ENCODE peak calls at places on chromosomes 2 and 18, in five cellular contexts. One of them, this sample, is unnamed.

GRCh38 chr18:26483633-26484032 is 64.7 kb downstream of the KCTD1 start:
- DNase-seq in GM12878: no peak
- DNase-seq in HepG2: no peak
- DNase-seq in K562: no peak
- DNase-seq in H1: no peak
- DNase-seq in this sample: no peak

GRCh38 chr2:36678856-36679255 is 17.7 kb upstream of the VIT start:
- DNase-seq in GM12878: no peak
- DNase-seq in HepG2: no peak
- DNase-seq in K562: no peak
- DNase-seq in H1: no peak
- DNase-seq in this sample: no peak

GRCh38 chr2:7057865-7058400 is 140.7 kb downstream of the RNF144A start:
- DNase-seq in GM12878: peak; percentile 48
- DNase-seq in HepG2: no peak
- DNase-seq in K562: no peak
- DNase-seq in H1: no peak
- DNase-seq in this sample: no peak

GRCh38 chr2:26653207-26654060 is 12.3 kb upstream of the CIB4 start:
- DNase-seq in GM12878: no peak
- DNase-seq in HepG2: no peak
- DNase-seq in K562: no peak
- DNase-seq in H1: no peak
- DNase-seq in this sample: no peak

GRCh38 chr18:29188760-29189159 is 1011.8 kb upstream of the CDH2 start:
- DNase-seq in GM12878: no peak
- DNase-seq in HepG2: no peak
- DNase-seq in K562: no peak
- DNase-seq in H1: no peak
- DNase-seq in this sample: no peak

GRCh38 chr2:171136024-171136423 is 24.7 kb downstream of the TLK1 start:
- DNase-seq in GM12878: peak; percentile 62
- DNase-seq in HepG2: no peak
- DNase-seq in K562: no peak
- DNase-seq in H1: no peak
- DNase-seq in this sample: no peak

GRCh38 chr2:146317959-146318358 is 1526.9 kb upstream of the ACVR2A start:
- DNase-seq in GM12878: no peak
- DNase-seq in HepG2: no peak
- DNase-seq in K562: no peak
- DNase-seq in H1: no peak
- DNase-seq in this sample: no peak

GRCh38 chr18:58058720-58059119 is 14.7 kb downstream of the NEDD4L start:
- DNase-seq in GM12878: no peak
- DNase-seq in HepG2: peak; percentile 18
- DNase-seq in K562: no peak
- DNase-seq in H1: no peak
- DNase-seq in this sample: no peak

GRCh38 chr18:42048150-42048549 is 93.1 kb downstream of the PIK3C3 start:
- DNase-seq in GM12878: no peak
- DNase-seq in HepG2: peak; percentile 73
- DNase-seq in K562: no peak
- DNase-seq in H1: no peak
- DNase-seq in this sample: no peak

GRCh38 chr2:6212516-6212915 is 520.3 kb downstream of the SOX11 start:
- DNase-seq in GM12878: no peak
- DNase-seq in HepG2: no peak
- DNase-seq in K562: no peak
- DNase-seq in H1: no peak
- DNase-seq in this sample: no peak

GRCh38 chr2:64538764-64539433 is 14.8 kb downstream of the AFTPH start:
- DNase-seq in GM12878: peak; percentile 49
- DNase-seq in HepG2: no peak
- DNase-seq in K562: no peak
- DNase-seq in H1: no peak
- DNase-seq in this sample: no peak

GRCh38 chr2:158893057-158893456 is 75.4 kb upstream of the TANC1 start:
- DNase-seq in GM12878: no peak
- DNase-seq in HepG2: no peak
- DNase-seq in K562: no peak
- DNase-seq in H1: no peak
- DNase-seq in this sample: no peak

GRCh38 chr2:150485114-150485870 is 2.2 kb downstream of the RND3 start:
- DNase-seq in GM12878: no peak
- DNase-seq in HepG2: peak; percentile 30
- DNase-seq in K562: no peak
- DNase-seq in H1: peak; percentile 23
- DNase-seq in this sample: peak; percentile 67

GRCh38 chr18:22363867-22364463 is 53.8 kb downstream of the CTAGE1 start:
- DNase-seq in GM12878: no peak
- DNase-seq in HepG2: no peak
- DNase-seq in K562: no peak
- DNase-seq in H1: no peak
- DNase-seq in this sample: no peak

GRCh38 chr2:44087714-44088092 is 81.0 kb upstream of the PPM1B start:
- DNase-seq in GM12878: no peak
- DNase-seq in HepG2: peak; percentile 22
- DNase-seq in K562: no peak
- DNase-seq in H1: no peak
- DNase-seq in this sample: no peak

GRCh38 chr2:64837925-64838641 is 151.1 kb upstream of the SLC1A4 start:
- DNase-seq in GM12878: no peak
- DNase-seq in HepG2: no peak
- DNase-seq in K562: no peak
- DNase-seq in H1: no peak
- DNase-seq in this sample: no peak

GRCh38 chr18:56152547-56152946 is 485.8 kb downstream of the TXNL1 start:
- DNase-seq in GM12878: no peak
- DNase-seq in HepG2: no peak
- DNase-seq in K562: no peak
- DNase-seq in H1: no peak
- DNase-seq in this sample: no peak

GRCh38 chr18:50286391-50287027 is 983 bp downstream of the CXXC1 start:
- DNase-seq in GM12878: no peak
- DNase-seq in HepG2: no peak
- DNase-seq in K562: peak; percentile 57
- DNase-seq in H1: no peak
- DNase-seq in this sample: peak; percentile 59

GRCh38 chr2:239944706-239945551 is 80.2 kb downstream of the NDUFA10 start:
- DNase-seq in GM12878: no peak
- DNase-seq in HepG2: no peak
- DNase-seq in K562: no peak
- DNase-seq in H1: no peak
- DNase-seq in this sample: no peak

GRCh38 chr2:158319269-158319668 is 137.3 kb downstream of the CCDC148 start:
- DNase-seq in GM12878: no peak
- DNase-seq in HepG2: no peak
- DNase-seq in K562: no peak
- DNase-seq in H1: peak; percentile 2
- DNase-seq in this sample: no peak

GRCh38 chr2:120108749-120109148 is 95.9 kb downstream of the EPB41L5 start:
- DNase-seq in GM12878: no peak
- DNase-seq in HepG2: no peak
- DNase-seq in K562: no peak
- DNase-seq in H1: no peak
- DNase-seq in this sample: no peak

GRCh38 chr2:97932975-97933662 is 62.6 kb downstream of the TMEM131 start:
- DNase-seq in GM12878: no peak
- DNase-seq in HepG2: no peak
- DNase-seq in K562: no peak
- DNase-seq in H1: no peak
- DNase-seq in this sample: no peak

GRCh38 chr2:175111200-175111657 is 56.8 kb downstream of the ATF2 start:
- DNase-seq in GM12878: peak; percentile 7
- DNase-seq in HepG2: peak; percentile 61
- DNase-seq in K562: peak; percentile 61
- DNase-seq in H1: no peak
- DNase-seq in this sample: no peak

GRCh38 chr2:169513926-169514325 is 4.4 kb downstream of the KLHL41 start:
- DNase-seq in GM12878: no peak
- DNase-seq in HepG2: peak; percentile 30
- DNase-seq in K562: peak; percentile 15
- DNase-seq in H1: no peak
- DNase-seq in this sample: no peak
- TF ChIP-seq USF2 in GM12878: no peak
- TF ChIP-seq USF2 in HepG2: no peak
- TF ChIP-seq USF2 in K562: no peak
- TF ChIP-seq USF2 in H1: no peak
- TF ChIP-seq USF2 in this sample: no peak

GRCh38 chr2:234107861-234108260 is 57.4 kb downstream of the SPP2 start:
- DNase-seq in GM12878: no peak
- DNase-seq in HepG2: no peak
- DNase-seq in K562: no peak
- DNase-seq in H1: no peak
- DNase-seq in this sample: no peak

GRCh38 chr2:234116050-234116449 is 65.5 kb downstream of the SPP2 start:
- DNase-seq in GM12878: no peak
- DNase-seq in HepG2: no peak
- DNase-seq in K562: no peak
- DNase-seq in H1: no peak
- DNase-seq in this sample: no peak

GRCh38 chr2:234110219-234110618 is 59.7 kb downstream of the SPP2 start:
- DNase-seq in GM12878: no peak
- DNase-seq in HepG2: no peak
- DNase-seq in K562: no peak
- DNase-seq in H1: no peak
- DNase-seq in this sample: no peak

GRCh38 chr2:234109321-234109720 is 58.8 kb downstream of the SPP2 start:
- DNase-seq in GM12878: no peak
- DNase-seq in HepG2: no peak
- DNase-seq in K562: no peak
- DNase-seq in H1: no peak
- DNase-seq in this sample: no peak

DNA sequence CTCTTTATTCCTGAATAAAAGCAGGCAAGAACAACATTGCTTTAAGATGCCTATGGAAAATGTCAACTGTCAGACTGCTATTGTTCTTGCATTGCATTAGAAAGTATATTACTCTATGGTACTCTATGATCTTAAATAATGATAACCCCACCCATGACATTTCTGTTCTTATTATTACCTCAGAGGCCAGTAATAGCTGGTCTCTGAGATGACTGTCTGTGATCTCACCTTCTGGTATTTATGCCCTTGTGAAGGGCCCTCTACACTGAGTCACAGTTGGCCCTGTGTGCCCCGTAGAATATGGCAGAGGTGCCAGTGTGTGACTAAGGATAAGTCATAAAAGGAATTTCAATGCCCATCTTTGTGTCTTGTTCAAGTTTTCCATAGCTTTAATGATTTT is 61.0 kb downstream of the SPP2 start:
- DNase-seq in GM12878: no peak
- DNase-seq in HepG2: no peak
- DNase-seq in K562: no peak
- DNase-seq in H1: no peak
- DNase-seq in this sample: no peak
- TF ChIP-seq MAX in GM12878: no peak
- TF ChIP-seq MAX in HepG2: no peak
- TF ChIP-seq MAX in K562: no peak
- TF ChIP-seq MAX in H1: no peak
- TF ChIP-seq MAX in this sample: no peak

GRCh38 chr2:127530245-127531132 is 4.2 kb upstream of the IWS1 start:
- DNase-seq in GM12878: no peak
- DNase-seq in HepG2: no peak
- DNase-seq in K562: no peak
- DNase-seq in H1: no peak
- DNase-seq in this sample: no peak

GRCh38 chr2:127531133-127531709 is 4.3 kb upstream of the MYO7B start:
- DNase-seq in GM12878: no peak
- DNase-seq in HepG2: peak; percentile 21
- DNase-seq in K562: no peak
- DNase-seq in H1: no peak
- DNase-seq in this sample: no peak

GRCh38 chr2:127526940-127527804 is 883 bp upstream of the IWS1 start:
- DNase-seq in GM12878: no peak
- DNase-seq in HepG2: peak; percentile 68
- DNase-seq in K562: no peak
- DNase-seq in H1: no peak
- DNase-seq in this sample: no peak

GRCh38 chr2:127526142-127526939 is at the start of gene IWS1:
- DNase-seq in GM12878: peak; percentile 88
- DNase-seq in HepG2: peak; percentile 97
- DNase-seq in K562: peak; percentile 93
- DNase-seq in H1: peak; percentile 88
- DNase-seq in this sample: peak; percentile 95

DNA sequence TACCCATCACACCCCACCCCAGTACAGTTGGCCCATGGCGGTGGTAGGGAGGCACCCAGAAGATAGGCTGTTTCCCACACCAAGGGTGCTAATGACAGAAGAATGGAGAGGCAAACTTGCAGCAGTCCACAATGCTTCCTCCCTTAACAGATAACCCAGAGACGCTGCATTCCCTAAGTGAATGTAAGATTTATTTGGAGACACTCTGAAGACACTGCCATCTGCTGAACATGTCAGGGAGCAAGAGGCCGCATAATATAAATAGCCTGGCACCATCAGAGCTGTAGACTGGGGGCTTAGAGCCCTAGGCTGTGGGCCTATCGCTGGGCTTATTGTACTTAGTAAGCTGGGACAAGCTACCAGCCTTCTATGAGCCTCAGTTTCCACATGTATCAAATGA is 2.2 kb upstream of the IWS1 start:
- DNase-seq in GM12878: no peak
- DNase-seq in HepG2: no peak
- DNase-seq in K562: no peak
- DNase-seq in H1: no peak
- DNase-seq in this sample: no peak
- TF ChIP-seq CREB1 in GM12878: no peak
- TF ChIP-seq CREB1 in HepG2: no peak
- TF ChIP-seq CREB1 in K562: no peak
- TF ChIP-seq CREB1 in H1: no peak
- TF ChIP-seq CREB1 in this sample: no peak

DNA sequence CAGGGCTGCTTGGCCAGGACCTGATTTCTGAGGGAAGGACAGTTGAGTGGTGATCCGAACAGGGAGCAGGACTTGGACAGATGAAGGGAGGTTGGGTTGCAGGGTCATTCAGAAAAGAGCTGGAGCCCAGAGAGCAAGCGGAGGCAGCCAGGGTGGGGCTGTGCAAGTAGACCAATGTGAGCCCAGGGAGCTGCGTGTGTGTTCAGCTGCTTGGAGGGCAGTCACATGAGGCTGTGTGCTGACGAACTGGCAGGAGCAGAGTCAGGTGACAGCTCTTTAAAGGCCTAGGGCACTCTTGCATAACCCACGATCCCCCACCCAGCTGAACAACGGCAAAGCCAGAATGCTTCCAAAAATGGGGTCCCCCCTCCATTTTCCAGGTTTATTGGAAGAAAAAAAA is 4.6 kb upstream of the MLPH start:
- DNase-seq in GM12878: no peak
- DNase-seq in HepG2: peak; percentile 38
- DNase-seq in K562: no peak
- DNase-seq in H1: no peak
- DNase-seq in this sample: no peak
- TF ChIP-seq USF2 in GM12878: no peak
- TF ChIP-seq USF2 in HepG2: peak; percentile 76
- TF ChIP-seq USF2 in K562: peak; percentile 41
- TF ChIP-seq USF2 in H1: peak; percentile 45
- TF ChIP-seq USF2 in this sample: peak; percentile 44